ENCODE peak calls at places on chromosomes 13 and 19, in seven cellular contexts. T, S, X, F, Y, I and R are unnamed samples.
A peak's percentile ranks its signal among the peaks of the same experiment; 100 is the strongest.

GRCh38 chr19:6744381-6745288 is 5.2 kb downstream of the TRIP10 start:
- DNase-seq in X (peak; percentile 93), I (peak; percentile 89), S (peak; percentile 94), Y (no peak), F (no peak), T (peak; percentile 95), R (no peak)

GRCh38 chr13:28747851-28748250 is 29.1 kb upstream of the SLC46A3 start:
- DNase-seq in T (no peak), S (no peak), X (no peak), F (no peak), I (no peak), Y (no peak), R (no peak)

GRCh38 chr13:52411629-52412028 is 5.7 kb upstream of the THSD1 start:
- DNase-seq in Y (no peak), X (no peak), T (no peak), F (no peak), I (peak; percentile 93), S (no peak), R (no peak)

GRCh38 chr13:46168341-46168740 is 13.6 kb downstream of the LCP1 start:
- DNase-seq in T (peak; percentile 43), Y (no peak), I (peak; percentile 23), X (no peak), F (peak; percentile 47), S (no peak), R (no peak)

GRCh38 chr13:76903544-76904162 is 17.4 kb upstream of the KCTD12 start:
- DNase-seq in I (peak; percentile 85), S (peak; percentile 27), Y (peak; percentile 6), X (peak; percentile 33), F (peak; percentile 64), T (peak; percentile 87), R (no peak)

GRCh38 chr13:56561327-56561726 is 579.4 kb upstream of the PRR20A start:
- DNase-seq in S (no peak), T (no peak), Y (no peak), X (no peak), F (no peak), I (no peak), R (no peak)

GRCh38 chr19:51726049-51726448 is 2.3 kb upstream of the HAS1 start:
- DNase-seq in I (peak; percentile 80), X (peak; percentile 44), F (no peak), Y (no peak), S (peak; percentile 29), T (peak; percentile 94), R (no peak)

GRCh38 chr13:55653497-55653896 is 1487.2 kb upstream of the PRR20A start:
- DNase-seq in Y (no peak), S (no peak), I (no peak), X (no peak), T (no peak), F (no peak), R (no peak)

GRCh38 chr13:92187378-92187989 is 789.1 kb downstream of the GPC5 start:
- DNase-seq in T (peak; percentile 79), X (no peak), Y (no peak), F (peak; percentile 20), S (no peak), I (peak; percentile 34), R (no peak)

GRCh38 chr19:51948979-51949378 is 21.7 kb downstream of the ZNF613 start:
- DNase-seq in I (peak; percentile 68), S (peak; percentile 48), Y (no peak), T (peak; percentile 55), F (no peak), X (peak; percentile 72), R (no peak)

GRCh38 chr13:105139380-105140285 is 1395.8 kb downstream of the EFNB2 start:
- DNase-seq in S (peak; percentile 21), Y (peak; percentile 7), T (peak; percentile 32), X (peak; percentile 28), I (no peak), F (peak; percentile 59), R (peak; percentile 52)